ENCODE peak calls at places on chromosomes 2 and 18, in ten cellular contexts. N is lung; R is Panc1; S is spleen; M is pancreas; I is CD4-positive, CD25-positive, alpha-beta regulatory T cell; H is vagina; L is kidney; K is esophagus squamous epithelium; P is small intestine. F is an unnamed sample. For H3K4me1, the result is how much of the 10 kb centered on the place peaks cover.

GRCh38 chr2:196159223-196159892 is 12.0 kb downstream of the STK17B start:
- DNase-seq in N (no peak), R (no peak), S (no peak), M (no peak), I (no peak), H (no peak), L (no peak), K (no peak), P (no peak), F (no peak)

GRCh38 chr2:149766339-149766738 is 178.8 kb upstream of the MMADHC start:
- DNase-seq in N (no peak), R (no peak), S (no peak), M (no peak), I (no peak), H (no peak), L (no peak), K (no peak), P (no peak), F (no peak)

GRCh38 chr2:153474407-153474806 is 4.2 kb downstream of the RPRM start:
- DNase-seq in N (no peak), R (no peak), S (no peak), M (no peak), I (no peak), H (no peak), L (no peak), K (no peak), P (no peak), F (no peak)

GRCh38 chr2:29139152-29139551 is 23.9 kb downstream of the CLIP4 start:
- DNase-seq in N (no peak), R (no peak), S (no peak), M (no peak), I (no peak), H (no peak), L (no peak), K (no peak), P (no peak), F (no peak)

GRCh38 chr2:229407170-229407569 is 136.1 kb upstream of the PID1 start:
- DNase-seq in N (peak), R (peak), S (no peak), M (no peak), I (no peak), H (no peak), L (peak), K (no peak), P (peak), F (peak)

GRCh38 chr2:104523921-104524320 is 330.0 kb upstream of the POU3F3 start:
- DNase-seq in N (no peak), R (no peak), S (no peak), M (no peak), I (no peak), H (no peak), L (no peak), K (no peak), P (no peak), F (no peak)

GRCh38 chr2:70785137-70785911 is 5.1 kb downstream of the FIGLA start:
- DNase-seq in N (no peak), R (no peak), S (no peak), M (no peak), I (no peak), H (no peak), L (no peak), K (no peak), P (peak), F (no peak)

GRCh38 chr18:5746844-5747243 is 148.5 kb downstream of the TMEM200C start:
- DNase-seq in N (no peak), R (no peak), S (no peak), M (no peak), I (no peak), H (no peak), L (no peak), K (no peak), P (no peak), F (no peak)

GRCh38 chr18:44895176-44895798 is 214.6 kb downstream of the SETBP1 start:
- DNase-seq in N (no peak), R (peak), S (no peak), M (no peak), I (no peak), H (no peak), L (no peak), K (no peak), P (peak), F (peak)

GRCh38 chr18:74556166-74556565 is 21.9 kb downstream of the CNDP1 start:
- DNase-seq in N (no peak), R (no peak), S (no peak), M (no peak), I (no peak), H (no peak), L (no peak), K (no peak), P (peak), F (no peak)

GRCh38 chr2:189625636-189626035 is 35.6 kb upstream of the ASNSD1 start:
- DNase-seq in N (no peak), R (no peak), S (no peak), M (no peak), I (no peak), H (no peak), L (no peak), K (no peak), P (no peak), F (no peak)

GRCh38 chr2:98127229-98127989 is 40.4 kb downstream of the VWA3B start:
- DNase-seq in N (no peak), R (no peak), S (no peak), M (no peak), I (no peak), H (no peak), L (no peak), K (no peak), P (no peak), F (no peak)

GRCh38 chr2:218387369-218388194 is 5.5 kb downstream of the SLC11A1 start:
- DNase-seq in N (peak), R (no peak), S (peak), M (peak), I (peak), H (no peak), L (peak), K (no peak), P (peak), F (peak)

GRCh38 chr2:213678437-213679218 is 394.4 kb downstream of the SPAG16 start:
- DNase-seq in N (no peak), R (no peak), S (no peak), M (no peak), I (no peak), H (no peak), L (no peak), K (no peak), P (no peak), F (no peak)

GRCh38 chr2:85437488-85438290 is 19.2 kb downstream of the SH2D6 start:
- DNase-seq in N (peak), R (no peak), S (peak), M (peak), I (peak), H (no peak), L (peak), K (no peak), P (peak), F (peak)

GRCh38 chr2:23411752-23412431 is 26.9 kb downstream of the KLHL29 start:
- DNase-seq in N (no peak), R (no peak), S (no peak), M (no peak), I (no peak), H (no peak), L (no peak), K (no peak), P (no peak), F (peak)

GRCh38 chr2:75146903-75147332 is 52.4 kb downstream of the TACR1 start:
- DNase-seq in N (peak), R (no peak), S (no peak), M (no peak), I (no peak), H (no peak), L (no peak), K (no peak), P (no peak), F (peak)

GRCh38 chr2:86396304-86396785 is 44.8 kb upstream of the KDM3A start:
- DNase-seq in N (no peak), R (peak), S (no peak), M (peak), I (no peak), H (no peak), L (no peak), K (no peak), P (peak), F (no peak)

GRCh38 chr2:204315236-204315662 is 230.0 kb upstream of the PARD3B start:
- DNase-seq in N (no peak), R (no peak), S (peak), M (no peak), I (no peak), H (no peak), L (peak), K (no peak), P (peak), F (no peak)

GRCh38 chr18:72652990-72653593 is 109.0 kb upstream of the CBLN2 start:
- DNase-seq in N (no peak), R (peak), S (no peak), M (no peak), I (no peak), H (no peak), L (no peak), K (no peak), P (peak), F (peak)

GRCh38 chr2:113724010-113724409 is 32.4 kb downstream of the SLC35F5 start:
- DNase-seq in N (no peak), R (no peak), S (no peak), M (no peak), I (no peak), H (no peak), L (no peak), K (no peak), P (no peak), F (no peak)

GRCh38 chr2:72204782-72205545 is 57.3 kb upstream of the CYP26B1 start:
- DNase-seq in N (no peak), R (no peak), S (no peak), M (no peak), I (no peak), H (no peak), L (no peak), K (no peak), P (no peak), F (no peak)

GRCh38 chr2:222844323-222844722 is 16.5 kb upstream of the ACSL3 start:
- DNase-seq in N (no peak), R (peak), S (no peak), M (no peak), I (no peak), H (no peak), L (no peak), K (no peak), P (no peak), F (peak)

GRCh38 chr2:238657132-238658053 is 190.5 kb upstream of the TWIST2 start:
- DNase-seq in N (no peak), R (no peak), S (no peak), M (no peak), I (no peak), H (no peak), L (no peak), K (no peak), P (no peak), F (no peak)

GRCh38 chr2:128300621-128301020 is 18.0 kb downstream of the HS6ST1 start:
- DNase-seq in N (no peak), R (no peak), S (no peak), M (peak), I (no peak), H (no peak), L (peak), K (no peak), P (no peak), F (no peak)

GRCh38 chr2:72139871-72140620 is 7.6 kb downstream of the CYP26B1 start:
- DNase-seq in N (no peak), R (no peak), S (peak), M (no peak), I (no peak), H (no peak), L (peak), K (no peak), P (no peak), F (no peak)

GRCh38 chr2:133082034-133082433 is 412.0 kb upstream of the LYPD1 start:
- DNase-seq in N (no peak), R (no peak), S (no peak), M (no peak), I (no peak), H (no peak), L (no peak), K (no peak), P (no peak), F (no peak)

GRCh38 chr2:100208375-100208774 is 66.0 kb upstream of the AFF3 start:
- DNase-seq in N (no peak), R (no peak), S (no peak), M (no peak), I (no peak), H (no peak), L (no peak), K (no peak), P (no peak), F (no peak)

GRCh38 chr2:238169021-238169707 is 10.4 kb downstream of the ERFE start:
- DNase-seq in N (no peak), R (peak), S (no peak), M (no peak), I (no peak), H (no peak), L (no peak), K (no peak), P (no peak), F (peak)

GRCh38 chr2:239213420-239214101 is 187.3 kb downstream of the HDAC4 start:
- DNase-seq in N (no peak), R (no peak), S (no peak), M (no peak), I (no peak), H (no peak), L (no peak), K (no peak), P (no peak), F (no peak)

GRCh38 chr2:75064691-75065396 is 106.4 kb downstream of the POLE4 start:
- DNase-seq in N (peak), R (no peak), S (peak), M (peak), I (peak), H (no peak), L (no peak), K (no peak), P (peak), F (peak)

GRCh38 chr2:232369126-232369955 is 9.2 kb upstream of the ALPP start:
- DNase-seq in N (no peak), R (no peak), S (no peak), M (peak), I (no peak), H (no peak), L (no peak), K (no peak), P (no peak), F (no peak)

GRCh38 chr2:182866461-182867369 is at the start of gene FRZB:
- DNase-seq in N (peak), R (no peak), S (peak), M (peak), I (no peak), H (no peak), L (peak), K (no peak), P (peak), F (peak)

GRCh38 chr2:207767461-207768167 is 2.1 kb downstream of the FZD5 start:
- DNase-seq in N (peak), R (no peak), S (peak), M (peak), I (no peak), H (no peak), L (peak), K (no peak), P (peak), F (peak)

GRCh38 chr2:49332415-49332814 is 178.1 kb upstream of the FSHR start:
- DNase-seq in N (no peak), R (no peak), S (no peak), M (no peak), I (no peak), H (no peak), L (no peak), K (no peak), P (no peak), F (peak)

GRCh38 chr2:47309472-47309951 is 93.4 kb upstream of the MSH2 start:
- DNase-seq in N (no peak), R (no peak), S (peak), M (no peak), I (no peak), H (no peak), L (no peak), K (no peak), P (no peak), F (no peak)
- H3K4me1 ChIP-seq in N (under half), R (under half), S (half or more), M (under half), I (under half), H (under half), L (under half), K (under half), P (under half), F (under half)

GRCh38 chr2:161651547-161651946 is 27.3 kb downstream of the SLC4A10 start:
- DNase-seq in N (no peak), R (no peak), S (no peak), M (peak), I (no peak), H (no peak), L (peak), K (no peak), P (no peak), F (no peak)
- H3K4me1 ChIP-seq in N (under half), R (under half), S (under half), M (under half), I (under half), H (under half), L (under half), K (under half), P (under half), F (under half)

GRCh38 chr2:30512243-30512866 is 65.3 kb downstream of the LCLAT1 start:
- DNase-seq in N (no peak), R (no peak), S (no peak), M (no peak), I (no peak), H (no peak), L (no peak), K (no peak), P (no peak), F (no peak)
- H3K4me1 ChIP-seq in N (under half), R (under half), S (under half), M (under half), I (under half), H (under half), L (under half), K (under half), P (under half), F (under half)

GRCh38 chr2:120889936-120890335 is 154.3 kb downstream of the GLI2 start:
- DNase-seq in N (no peak), R (no peak), S (no peak), M (no peak), I (no peak), H (no peak), L (no peak), K (no peak), P (no peak), F (no peak)

GRCh38 chr2:120887844-120888243 is 152.2 kb downstream of the GLI2 start:
- DNase-seq in N (peak), R (no peak), S (no peak), M (peak), I (no peak), H (no peak), L (no peak), K (no peak), P (no peak), F (no peak)

GRCh38 chr2:120890566-120891360 is 155.1 kb downstream of the GLI2 start:
- DNase-seq in N (no peak), R (no peak), S (no peak), M (peak), I (no peak), H (no peak), L (no peak), K (no peak), P (no peak), F (no peak)

GRCh38 chr2:120886967-120887672 is 151.5 kb downstream of the GLI2 start:
- DNase-seq in N (no peak), R (no peak), S (no peak), M (peak), I (no peak), H (no peak), L (no peak), K (no peak), P (no peak), F (no peak)

DNA sequence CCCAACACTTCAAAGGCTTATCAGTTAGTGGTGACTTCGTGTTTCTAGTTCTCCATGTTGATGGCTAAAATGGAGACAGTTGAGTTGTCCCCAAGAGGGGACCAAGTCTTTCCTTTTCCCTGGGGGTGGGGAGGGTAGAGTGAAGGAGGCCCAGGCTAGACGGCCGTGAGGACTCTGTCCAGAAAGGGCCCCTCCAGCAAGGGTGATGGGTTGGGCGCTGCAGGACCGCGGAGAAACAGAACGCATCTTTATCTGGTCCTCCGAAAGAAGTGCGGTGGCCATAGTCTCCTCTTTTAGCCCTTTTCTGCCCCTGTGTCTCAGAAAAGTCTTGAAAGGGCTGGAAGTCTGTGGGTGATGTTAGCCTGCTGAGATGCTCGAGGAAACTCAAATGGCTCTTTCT is 153.2 kb downstream of the GLI2 start:
- DNase-seq in N (no peak), R (no peak), S (no peak), M (peak), I (no peak), H (no peak), L (no peak), K (no peak), P (no peak), F (no peak)
- H3K4me1 ChIP-seq in N (under half), R (under half), S (under half), M (under half), I (under half), H (under half), L (under half), K (under half), P (under half), F (under half)

GRCh38 chr18:63977040-63977439 is 7.2 kb downstream of the SERPINB8 start:
- DNase-seq in N (no peak), R (no peak), S (no peak), M (no peak), I (no peak), H (no peak), L (no peak), K (no peak), P (no peak), F (no peak)
- H3K4me1 ChIP-seq in N (under half), R (under half), S (half or more), M (under half), I (under half), H (under half), L (under half), K (under half), P (under half), F (under half)

DNA sequence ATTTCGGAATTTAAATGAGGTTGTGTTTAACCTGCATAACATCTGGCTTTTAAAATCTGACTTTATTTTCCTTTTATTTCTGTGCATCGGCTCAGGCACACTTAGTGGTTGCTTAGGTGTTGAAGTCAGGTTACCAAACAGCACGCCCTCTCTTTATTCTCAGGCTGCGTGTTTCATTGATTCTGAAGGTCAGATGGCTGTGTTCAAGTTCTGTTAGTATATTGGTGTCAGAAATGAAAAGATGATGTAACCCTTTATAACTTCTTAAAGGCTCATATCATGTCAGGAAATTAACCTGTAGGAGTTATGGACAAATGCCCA is 246.5 kb downstream of the LDLRAD4 start:
- DNase-seq in N (no peak), R (no peak), S (no peak), M (no peak), I (no peak), H (no peak), L (no peak), K (no peak), P (peak), F (no peak)
- H3K4me1 ChIP-seq in N (under half), R (under half), S (half or more), M (under half), I (half or more), H (under half), L (under half), K (under half), P (under half), F (under half)

DNA sequence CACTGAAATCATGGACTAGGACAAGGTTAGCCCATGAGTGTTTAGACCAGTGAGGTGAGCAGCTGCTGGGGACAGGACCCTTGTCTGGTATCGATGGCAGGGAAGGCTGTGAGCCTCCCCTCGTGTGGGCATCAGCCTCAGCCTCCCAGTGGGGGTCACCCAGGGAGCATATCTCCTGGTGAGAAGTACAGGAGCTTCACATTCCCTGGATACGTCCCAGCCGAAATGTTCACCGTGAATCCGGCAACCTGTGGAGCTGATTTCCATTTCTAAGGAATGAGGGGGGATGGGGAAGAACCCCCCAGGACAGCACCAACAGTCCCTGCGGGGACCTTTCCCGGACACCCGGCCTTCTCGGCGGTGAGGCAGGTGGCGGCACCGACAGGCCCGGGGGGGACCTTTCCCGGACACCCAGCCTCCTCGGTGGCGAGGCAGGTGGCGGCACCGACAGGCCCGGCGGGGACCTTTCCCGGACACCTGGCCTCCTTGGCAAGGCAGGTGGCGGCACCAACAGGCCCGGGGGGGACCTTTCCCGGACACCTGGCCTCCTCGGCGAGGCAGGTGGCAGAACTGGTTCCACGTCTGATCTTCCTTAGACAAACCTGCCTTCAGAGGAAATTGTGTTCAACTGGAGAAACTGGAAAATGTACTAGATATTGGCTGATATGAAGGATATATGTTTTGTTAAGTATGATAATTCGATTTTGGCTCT is 21.2 kb downstream of the RTP5 start:
- DNase-seq in N (no peak), R (no peak), S (no peak), M (peak), I (no peak), H (no peak), L (peak), K (no peak), P (no peak), F (no peak)
- H3K4me1 ChIP-seq in N (under half), R (half or more), S (under half), M (under half), I (under half), H (under half), L (under half), K (under half), P (under half), F (under half)